ENCODE peak calls at places on chromosomes 1 and 21, in eight cellular contexts. F is spleen, A is adrenal gland, I is heart left ventricle, X is ovary, K is esophagus squamous epithelium, Y is body of pancreas, C is suprapubic skin. Z is an unnamed sample.

GRCh38 chr1:182268659-182269058 is 122.9 kb downstream of the GLUL start:
- DNase-seq in I (no peak), C (no peak), Y (no peak), A (no peak), X (no peak), K (no peak), F (no peak), Z (no peak)

GRCh38 chr1:221868894-221869293 is 127.0 kb upstream of the DUSP10 start:
- DNase-seq in I (no peak), C (no peak), F (no peak), Y (no peak), K (no peak), A (no peak), X (no peak), Z (no peak)

GRCh38 chr1:30975217-30975616 is 66.7 kb upstream of the SDC3 start:
- DNase-seq in Y (no peak), A (no peak), I (no peak), K (no peak), C (no peak), F (no peak), X (no peak), Z (no peak)

GRCh38 chr1:232084584-232085223 is 458.1 kb downstream of the DISC1 start:
- DNase-seq in I (no peak), X (no peak), K (no peak), A (no peak), F (no peak), Y (no peak), C (no peak), Z (no peak)

GRCh38 chr1:23356451-23356850 is 12.4 kb upstream of the HNRNPR start:
- DNase-seq in F (no peak), Y (no peak), I (no peak), K (no peak), A (no peak), C (no peak), X (no peak), Z (no peak)

GRCh38 chr1:192367436-192367835 is 50.6 kb downstream of the RGS21 start:
- DNase-seq in Y (no peak), F (no peak), X (no peak), I (no peak), C (no peak), K (no peak), A (no peak), Z (no peak)

GRCh38 chr1:25651036-25651640 is 34.5 kb downstream of the MAN1C1 start:
- DNase-seq in A (no peak), X (no peak), K (no peak), I (no peak), C (no peak), F (no peak), Y (no peak), Z (no peak)

GRCh38 chr1:156151093-156151688 is 2.2 kb upstream of the SEMA4A start:
- DNase-seq in X (no peak), A (no peak), F (peak; percentile 78), C (no peak), I (no peak), Y (no peak), K (no peak), Z (no peak)

GRCh38 chr1:96538001-96538649 is 183.5 kb upstream of the PTBP2 start:
- DNase-seq in K (no peak), I (no peak), A (peak; percentile 14), C (no peak), F (no peak), Y (no peak), X (no peak), Z (peak; percentile 41)

GRCh38 chr1:61097326-61097725 is 15.0 kb downstream of the NFIA start:
- DNase-seq in I (no peak), Y (no peak), C (no peak), F (no peak), K (no peak), A (no peak), X (no peak), Z (no peak)

GRCh38 chr1:112268408-112268807 is 127.6 kb upstream of the CTTNBP2NL start:
- DNase-seq in A (no peak), I (no peak), F (no peak), C (no peak), X (no peak), K (no peak), Y (no peak), Z (no peak)

GRCh38 chr1:202588644-202589189 is 121.5 kb downstream of the SYT2 start:
- DNase-seq in C (no peak), Y (no peak), I (no peak), F (no peak), A (no peak), K (no peak), X (no peak), Z (no peak)

GRCh38 chr1:20255666-20256065 is 35.0 kb upstream of the VWA5B1 start:
- DNase-seq in F (no peak), C (no peak), X (no peak), A (no peak), K (no peak), I (no peak), Y (no peak), Z (no peak)

GRCh38 chr1:47804127-47804526 is 193.1 kb downstream of the TRABD2B start:
- DNase-seq in X (no peak), I (no peak), F (no peak), C (no peak), K (no peak), A (no peak), Y (no peak), Z (no peak)
- H3K27ac ChIP-seq in X (no peak overlapping the region), I (no peak overlapping the region), F (no peak overlapping the region), C (no peak overlapping the region), K (no peak overlapping the region), A (no peak overlapping the region), Y (no peak overlapping the region), Z (no peak overlapping the region)

GRCh38 chr1:165354739-165355138 is 1.8 kb downstream of the LMX1A start:
- DNase-seq in X (no peak), A (no peak), Y (no peak), I (no peak), K (no peak), F (no peak), C (no peak), Z (no peak)
- H3K4me1 ChIP-seq in X (peaks cover 1% of the 10 kb centered on the region), A (peaks cover 4% of the 10 kb centered on the region), Y (peaks cover 34% of the 10 kb centered on the region), I (no peaks in the 10 kb centered on the region), K (peaks cover 53% of the 10 kb centered on the region), F (peaks cover 35% of the 10 kb centered on the region), C (peaks cover 45% of the 10 kb centered on the region), Z (peaks cover 4% of the 10 kb centered on the region)

GRCh38 chr1:109814993-109815786 is 51.5 kb upstream of the EPS8L3 start:
- DNase-seq in X (no peak), F (no peak), A (no peak), I (no peak), K (no peak), Y (no peak), C (no peak), Z (no peak)

GRCh38 chr1:109814223-109814622 is 50.5 kb upstream of the EPS8L3 start:
- DNase-seq in C (no peak), A (no peak), I (no peak), Y (no peak), K (no peak), X (no peak), F (no peak), Z (no peak)

GRCh38 chr1:109815809-109816791 is 52.4 kb upstream of the EPS8L3 start:
- DNase-seq in A (no peak), I (no peak), Y (no peak), C (no peak), X (no peak), F (no peak), K (no peak), Z (no peak)

GRCh38 chr1:109808703-109809102 is 45.0 kb upstream of the EPS8L3 start:
- DNase-seq in X (no peak), Y (no peak), C (no peak), A (no peak), K (no peak), I (no peak), F (no peak), Z (no peak)

GRCh38 chr1:109812691-109813393 is 49.1 kb upstream of the EPS8L3 start:
- DNase-seq in A (no peak), Y (no peak), X (no peak), K (no peak), C (no peak), I (no peak), F (no peak), Z (no peak)
- H3K27ac ChIP-seq in A (no peak overlapping the region), Y (no peak overlapping the region), X (no peak overlapping the region), K (no peak overlapping the region), C (no peak overlapping the region), I (no peak overlapping the region), F (no peak overlapping the region), Z (no peak overlapping the region)

GRCh38 chr1:54583307-54583686 is 35.3 kb downstream of the ACOT11 start:
- DNase-seq in Y (no peak), A (no peak), X (no peak), F (no peak), I (no peak), K (no peak), C (no peak), Z (no peak)
- H3K4me1 ChIP-seq in Y (peaks cover 23% of the 10 kb centered on the region), A (peaks cover 16% of the 10 kb centered on the region), X (peaks cover 21% of the 10 kb centered on the region), F (no peaks in the 10 kb centered on the region), I (peaks cover 22% of the 10 kb centered on the region), K (peaks cover 44% of the 10 kb centered on the region), C (peaks cover 22% of the 10 kb centered on the region), Z (peaks cover 4% of the 10 kb centered on the region)

DNA sequence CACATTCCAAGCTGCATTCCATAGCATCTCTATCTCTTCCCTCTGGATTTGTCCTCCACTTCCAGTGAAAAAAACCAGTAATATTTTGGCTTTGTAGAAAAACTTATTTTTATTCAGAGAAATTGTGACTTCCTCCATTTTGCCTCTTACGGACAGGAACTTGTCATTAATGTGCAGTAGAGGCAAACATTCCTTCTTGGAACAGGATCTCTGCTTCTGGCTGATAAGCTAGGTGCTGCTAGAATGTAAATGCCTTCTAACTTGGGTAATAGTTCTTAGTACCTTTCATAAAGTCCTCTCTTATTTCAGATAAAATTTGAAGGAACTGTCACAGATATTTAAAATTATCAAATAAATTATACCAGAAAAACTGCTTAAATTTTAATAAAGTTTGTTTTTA is 707.8 kb downstream of the USP25 start:
- DNase-seq in A (no peak), C (no peak), I (no peak), X (no peak), K (no peak), Y (no peak), F (no peak), Z (no peak)
- H3K27ac ChIP-seq in A (no peak overlapping the region), C (no peak overlapping the region), I (no peak overlapping the region), X (no peak overlapping the region), K (no peak overlapping the region), Y (no peak overlapping the region), F (no peak overlapping the region), Z (no peak overlapping the region)

DNA sequence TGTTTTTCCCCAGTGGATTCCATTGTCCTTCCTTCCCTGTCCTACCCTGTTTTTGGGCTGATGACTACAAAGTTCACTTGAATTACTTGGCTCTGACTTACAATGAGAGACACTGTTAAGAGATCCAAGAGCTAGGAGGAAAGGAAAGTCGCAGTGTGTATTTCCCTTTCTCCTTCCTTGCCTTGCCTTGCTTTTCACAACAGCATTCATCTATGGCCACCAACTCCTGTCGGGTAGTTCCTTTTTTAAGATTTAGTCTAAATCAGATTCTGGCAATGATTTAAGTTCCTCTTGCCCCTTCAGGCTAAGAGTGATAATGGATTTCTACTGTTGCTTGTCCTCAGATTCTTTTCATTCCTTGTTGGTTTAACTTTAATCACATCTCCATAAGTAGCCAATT is 91.9 kb downstream of the GTF2B start:
- DNase-seq in I (no peak), Y (no peak), X (no peak), F (no peak), A (no peak), K (no peak), C (no peak), Z (no peak)
- H3K4me1 ChIP-seq in I (no peaks in the 10 kb centered on the region), Y (no peaks in the 10 kb centered on the region), X (no peaks in the 10 kb centered on the region), F (no peaks in the 10 kb centered on the region), A (no peaks in the 10 kb centered on the region), K (no peaks in the 10 kb centered on the region), C (no peaks in the 10 kb centered on the region), Z (no peaks in the 10 kb centered on the region)

GRCh38 chr1:240084337-240084736 is 7.3 kb upstream of the FMN2 start:
- DNase-seq in F (no peak), I (no peak), C (no peak), A (no peak), K (no peak), X (no peak), Y (no peak), Z (no peak)
- H3K27ac ChIP-seq in F (no peak overlapping the region), I (no peak overlapping the region), C (no peak overlapping the region), A (no peak overlapping the region), K (no peak overlapping the region), X (no peak overlapping the region), Y (no peak overlapping the region), Z (no peak overlapping the region)

Z was measured in lung.